ENCODE peak calls at places on chromosomes 7 and 10, in four cellular contexts. R, M, P and N are unnamed samples.

GRCh38 chr10:66025186-66025585 is 900.6 kb upstream of the LRRTM3 start:
- DNase-seq in R (no peak), M (no peak), P (no peak), N (no peak)

GRCh38 chr7:80017101-80017500 is 117.5 kb upstream of the GNAI1 start:
- DNase-seq in R (no peak), M (no peak), P (no peak), N (no peak)

GRCh38 chr10:73416571-73416970 is 2.7 kb upstream of the ANXA7 start:
- DNase-seq in R (no peak), M (no peak), P (no peak), N (no peak)

GRCh38 chr10:5555881-5556280 is 31.1 kb downstream of the CALML3 start:
- DNase-seq in R (no peak), M (no peak), P (no peak), N (no peak)

GRCh38 chr10:32211046-32211363 is 136.0 kb downstream of the EPC1 start:
- DNase-seq in R (no peak), M (no peak), P (no peak), N (no peak)

GRCh38 chr10:23384364-23384763 is 39.8 kb upstream of the C10orf67 start:
- DNase-seq in R (no peak), M (no peak), P (no peak), N (no peak)

GRCh38 chr10:101691081-101691480 is 3.9 kb downstream of the FBXW4 start:
- DNase-seq in R (no peak), M (no peak), P (no peak), N (no peak)

GRCh38 chr10:104406715-104407517 is 53.3 kb downstream of the CFAP58 start:
- DNase-seq in R (no peak), M (no peak), P (no peak), N (no peak)

GRCh38 chr7:104252409-104253134 is 44.8 kb upstream of the ORC5 start:
- DNase-seq in R (no peak), M (no peak), P (no peak), N (no peak)

GRCh38 chr10:117163954-117164292 is 25.9 kb upstream of the VAX1 start:
- DNase-seq in R (no peak), M (no peak), P (no peak), N (no peak)

GRCh38 chr7:70669859-70670258 is 462.1 kb upstream of the GALNT17 start:
- DNase-seq in R (peak; percentile 25), M (no peak), P (no peak), N (no peak)